ENCODE peak calls at places on chromosome 10, in nine cellular contexts. E, I, K, B, H, O, D, U and C are unnamed samples.

GRCh38 chr10:124739119-124739921 is 4.9 kb downstream of the FAM53B start:
- DNase-seq in E (no peak), I (peak), K (no peak), B (no peak), H (no peak), O (peak), D (no peak), U (no peak), C (no peak)

GRCh38 chr10:33939892-33940291 is 605.4 kb upstream of the NRP1 start:
- DNase-seq in E (no peak), I (no peak), K (no peak), B (no peak), H (no peak), O (no peak), D (no peak), U (no peak), C (peak)

GRCh38 chr10:75406158-75407065 is 4.8 kb upstream of the ZNF503 start:
- DNase-seq in E (no peak), I (no peak), K (no peak), B (no peak), H (no peak), O (peak), D (no peak), U (no peak), C (no peak)

GRCh38 chr10:3950676-3951275 is 165.8 kb upstream of the KLF6 start:
- DNase-seq in E (no peak), I (no peak), K (peak), B (no peak), H (no peak), O (no peak), D (no peak), U (no peak), C (no peak)

GRCh38 chr10:49613160-49613881 is 516 bp upstream of the CHAT start:
- DNase-seq in E (no peak), I (no peak), K (no peak), B (no peak), H (no peak), O (no peak), D (no peak), U (no peak), C (no peak)

GRCh38 chr10:26780793-26781601 is 79.8 kb downstream of the ABI1 start:
- DNase-seq in E (no peak), I (no peak), K (no peak), B (no peak), H (peak), O (peak), D (peak), U (peak), C (no peak)

GRCh38 chr10:100743626-100744135 is 1.7 kb upstream of the PAX2 start:
- DNase-seq in E (peak), I (no peak), K (peak), B (no peak), H (peak), O (peak), D (peak), U (peak), C (peak)

GRCh38 chr10:90935581-90936292 is 14.8 kb upstream of the ANKRD1 start:
- DNase-seq in E (no peak), I (no peak), K (no peak), B (no peak), H (peak), O (no peak), D (no peak), U (no peak), C (no peak)

GRCh38 chr10:122054046-122055025 is 65.4 kb downstream of the TACC2 start:
- DNase-seq in E (peak), I (peak), K (no peak), B (no peak), H (no peak), O (peak), D (no peak), U (no peak), C (no peak)

GRCh38 chr10:133162178-133162909 is 2.3 kb downstream of the KNDC1 start:
- DNase-seq in E (no peak), I (peak), K (no peak), B (no peak), H (peak), O (no peak), D (no peak), U (no peak), C (no peak)

GRCh38 chr10:103871006-103871405 is 15.6 kb upstream of the SH3PXD2A start:
- DNase-seq in E (no peak), I (no peak), K (no peak), B (no peak), H (no peak), O (no peak), D (no peak), U (no peak), C (no peak)

GRCh38 chr10:70849582-70850016 is 33.9 kb downstream of the SGPL1 start:
- DNase-seq in E (no peak), I (no peak), K (no peak), B (no peak), H (no peak), O (peak), D (no peak), U (peak), C (no peak)

GRCh38 chr10:45558406-45558805 is 114.2 kb downstream of the ZFAND4 start:
- DNase-seq in E (no peak), I (no peak), K (no peak), B (no peak), H (peak), O (no peak), D (no peak), U (no peak), C (no peak)

GRCh38 chr10:87053121-87053520 is 33.0 kb downstream of the FAM25A start:
- DNase-seq in E (no peak), I (peak), K (no peak), B (no peak), H (no peak), O (peak), D (no peak), U (no peak), C (no peak)

GRCh38 chr10:131430716-131431402 is 119.3 kb upstream of the TCERG1L start:
- DNase-seq in E (no peak), I (no peak), K (no peak), B (no peak), H (no peak), O (no peak), D (no peak), U (no peak), C (peak)

GRCh38 chr10:127300868-127301321 is 104.5 kb upstream of the INSYN2A start:
- DNase-seq in E (no peak), I (no peak), K (no peak), B (no peak), H (no peak), O (no peak), D (no peak), U (no peak), C (no peak)

GRCh38 chr10:84294766-84295447 is 33.5 kb upstream of the CCSER2 start:
- DNase-seq in E (no peak), I (no peak), K (no peak), B (no peak), H (peak), O (peak), D (no peak), U (no peak), C (no peak)

GRCh38 chr10:102243304-102243703 is 2.0 kb upstream of the PITX3 start:
- DNase-seq in E (no peak), I (no peak), K (no peak), B (no peak), H (no peak), O (peak), D (no peak), U (peak), C (no peak)